ENCODE peak calls at places on chromosomes 3 and 15, in eight cellular contexts. L is brain microvascular endothelial cell, A is neural progenitor cell, E is fibroblast of pulmonary artery, U is body of pancreas, R is HL-60, T is GM12865, K is progenitor cell of endocrine pancreas. H is an unnamed sample.
A peak's percentile ranks its signal among the peaks of the same experiment; 100 is the strongest.

GRCh38 chr3:100781311-100781710 is 72.0 kb downstream of the TFG start:
- DNase-seq in L (no peak), A (no peak), E (no peak), U (no peak), R (no peak), T (no peak), K (no peak), H (no peak)

GRCh38 chr15:70892002-70892911 is at the start of the genes LRRC49 and THAP10:
- DNase-seq in L (peak; percentile 97), A (peak; percentile 94), E (peak; percentile 96), U (peak; percentile 83), R (peak; percentile 62), T (peak; percentile 92), K (peak; percentile 68), H (peak; percentile 51)

GRCh38 chr15:38878026-38878425 is 313.4 kb upstream of the RASGRP1 start:
- DNase-seq in L (no peak), A (no peak), E (no peak), U (no peak), R (no peak), T (no peak), K (no peak), H (no peak)

GRCh38 chr3:104396974-104397669 is 969.6 kb upstream of the ALCAM start:
- DNase-seq in L (no peak), A (no peak), E (peak; percentile 21), U (no peak), R (no peak), T (no peak), K (no peak), H (no peak)

GRCh38 chr15:62899090-62899493 is 143.5 kb upstream of the TPM1 start:
- DNase-seq in L (no peak), A (no peak), E (no peak), U (peak; percentile 60), R (no peak), T (no peak), K (no peak), H (no peak)

GRCh38 chr3:155382396-155383042 is 89.0 kb upstream of the STRIT1 start:
- DNase-seq in L (peak; percentile 72), A (peak; percentile 91), E (peak; percentile 65), U (peak; percentile 77), R (peak; percentile 55), T (peak; percentile 38), K (peak; percentile 74), H (no peak)

GRCh38 chr3:99066863-99067262 is 165.4 kb upstream of the DCBLD2 start:
- DNase-seq in L (no peak), A (no peak), E (no peak), U (no peak), R (no peak), T (no peak), K (no peak), H (no peak)

GRCh38 chr15:24848050-24848449 is 106.7 kb upstream of the SNRPN start:
- DNase-seq in L (peak; percentile 12), A (peak; percentile 75), E (peak; percentile 44), U (peak; percentile 33), R (peak; percentile 14), T (no peak), K (peak; percentile 31), H (no peak)

GRCh38 chr3:42539871-42540714 is 37.6 kb downstream of the VIPR1 start:
- DNase-seq in L (no peak), A (peak; percentile 78), E (peak; percentile 40), U (peak; percentile 87), R (peak; percentile 21), T (peak; percentile 62), K (peak; percentile 73), H (peak; percentile 59)

GRCh38 chr3:1847571-1847970 is 251.1 kb upstream of the CNTN4 start:
- DNase-seq in L (no peak), A (no peak), E (no peak), U (no peak), R (no peak), T (no peak), K (no peak), H (no peak)

GRCh38 chr15:42156266-42156922 is at the start of gene PLA2G4F:
- DNase-seq in L (no peak), A (no peak), E (no peak), U (peak; percentile 84), R (no peak), T (no peak), K (no peak), H (no peak)

GRCh38 chr3:87898971-87899370 is 159.8 kb downstream of the CGGBP1 start:
- DNase-seq in L (no peak), A (no peak), E (no peak), U (no peak), R (no peak), T (no peak), K (no peak), H (no peak)

GRCh38 chr3:87895983-87896382 is 162.8 kb downstream of the CGGBP1 start:
- DNase-seq in L (no peak), A (no peak), E (no peak), U (no peak), R (no peak), T (no peak), K (no peak), H (no peak)

GRCh38 chr3:87901141-87901540 is 157.7 kb downstream of the CGGBP1 start:
- DNase-seq in L (no peak), A (no peak), E (no peak), U (no peak), R (no peak), T (no peak), K (no peak), H (no peak)

DNA sequence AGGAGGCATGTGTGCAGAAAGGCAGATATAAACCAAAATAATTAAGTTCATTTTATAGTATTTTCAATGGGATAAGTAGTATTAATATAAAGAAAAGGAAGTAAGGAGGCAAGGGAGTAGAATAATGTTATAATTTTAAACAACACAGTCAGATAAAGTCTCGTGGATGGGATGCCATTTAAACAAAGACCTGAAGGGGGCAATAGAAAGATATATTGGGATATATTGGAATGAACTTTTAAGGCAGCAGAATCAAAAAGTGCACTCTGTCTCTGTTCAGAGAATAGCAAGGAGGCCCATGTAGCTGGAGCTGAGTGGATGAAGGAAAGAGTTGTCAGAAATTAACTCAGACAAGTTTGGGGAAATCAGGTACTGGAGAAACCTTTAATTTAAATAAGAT is 158.7 kb downstream of the CGGBP1 start:
- DNase-seq in L (no peak), A (peak; percentile 12), E (no peak), U (no peak), R (no peak), T (no peak), K (no peak), H (no peak)
- TF ChIP-seq CTCF in L (peak; percentile 14), A (peak; percentile 44), E (no peak), U (peak; percentile 9), R (no peak), T (peak; percentile 11), K (peak; percentile 26), H (no peak)

GRCh38 chr15:94168250-94168649 is 63.1 kb upstream of the MCTP2 start:
- DNase-seq in L (no peak), A (peak; percentile 11), E (no peak), U (no peak), R (peak; percentile 20), T (no peak), K (no peak), H (no peak)
- TF ChIP-seq CTCF in L (peak; percentile 22), A (peak; percentile 48), E (no peak), U (no peak), R (peak; percentile 43), T (peak; percentile 25), K (peak; percentile 17), H (peak; percentile 47)

DNA sequence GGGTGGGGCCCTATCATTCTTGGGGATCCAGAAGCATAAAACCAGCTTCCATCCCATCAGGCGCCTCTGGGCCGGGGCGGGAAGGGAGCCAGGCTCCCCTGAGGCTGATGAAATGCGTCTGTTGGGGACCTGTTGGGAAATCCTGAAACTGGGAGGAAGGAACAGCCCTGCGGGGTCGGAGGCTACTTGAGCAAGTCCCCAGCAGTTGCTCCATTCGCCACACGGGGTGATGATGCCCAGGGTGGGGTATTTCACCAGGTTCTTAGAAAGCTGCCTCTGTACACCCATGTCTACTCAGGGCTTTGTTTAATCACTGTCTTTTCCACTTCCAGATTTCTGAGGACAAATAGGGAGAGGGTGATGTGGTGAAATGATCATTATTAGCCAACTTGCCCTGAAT is 25.4 kb upstream of the TSEN2 start:
- DNase-seq in L (no peak), A (no peak), E (no peak), U (no peak), R (peak; percentile 94), T (no peak), K (no peak), H (peak; percentile 93)
- TF ChIP-seq CTCF in L (no peak), A (peak; percentile 12), E (no peak), U (no peak), R (peak; percentile 27), T (no peak), K (no peak), H (peak; percentile 61)

GRCh38 chr3:85821130-85821756 is 862.5 kb downstream of the CADM2 start:
- DNase-seq in L (peak; percentile 4), A (peak; percentile 59), E (peak; percentile 1), U (peak; percentile 16), R (peak; percentile 3), T (peak; percentile 26), K (no peak), H (no peak)
- TF ChIP-seq CTCF in L (peak; percentile 82), A (peak; percentile 81), E (peak; percentile 8), U (peak; percentile 43), R (peak; percentile 39), T (peak; percentile 44), K (peak; percentile 79), H (no peak)

DNA sequence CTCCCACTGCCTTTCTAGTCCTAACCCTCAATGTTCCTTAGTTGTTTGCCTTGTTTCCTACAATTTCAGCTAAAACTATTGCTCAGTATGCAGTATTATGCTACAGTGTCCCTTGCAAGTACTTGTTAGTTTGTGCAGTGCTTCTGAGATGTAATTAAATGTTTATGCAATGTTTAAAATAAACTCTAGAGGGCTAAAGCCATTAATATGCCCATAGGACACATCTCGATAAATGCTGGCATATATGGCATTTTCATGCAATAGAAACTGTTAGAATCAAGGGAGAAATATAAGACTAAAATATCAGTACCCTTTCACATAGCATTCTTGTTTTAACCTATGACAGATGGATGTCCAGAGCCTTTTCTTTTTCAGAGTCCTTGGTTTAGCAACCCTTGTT is 59.8 kb upstream of the ACKR4 start:
- DNase-seq in L (no peak), A (no peak), E (no peak), U (no peak), R (no peak), T (no peak), K (no peak), H (no peak)
- TF ChIP-seq CTCF in L (peak; percentile 2), A (no peak), E (no peak), U (no peak), R (no peak), T (no peak), K (no peak), H (no peak)

DNA sequence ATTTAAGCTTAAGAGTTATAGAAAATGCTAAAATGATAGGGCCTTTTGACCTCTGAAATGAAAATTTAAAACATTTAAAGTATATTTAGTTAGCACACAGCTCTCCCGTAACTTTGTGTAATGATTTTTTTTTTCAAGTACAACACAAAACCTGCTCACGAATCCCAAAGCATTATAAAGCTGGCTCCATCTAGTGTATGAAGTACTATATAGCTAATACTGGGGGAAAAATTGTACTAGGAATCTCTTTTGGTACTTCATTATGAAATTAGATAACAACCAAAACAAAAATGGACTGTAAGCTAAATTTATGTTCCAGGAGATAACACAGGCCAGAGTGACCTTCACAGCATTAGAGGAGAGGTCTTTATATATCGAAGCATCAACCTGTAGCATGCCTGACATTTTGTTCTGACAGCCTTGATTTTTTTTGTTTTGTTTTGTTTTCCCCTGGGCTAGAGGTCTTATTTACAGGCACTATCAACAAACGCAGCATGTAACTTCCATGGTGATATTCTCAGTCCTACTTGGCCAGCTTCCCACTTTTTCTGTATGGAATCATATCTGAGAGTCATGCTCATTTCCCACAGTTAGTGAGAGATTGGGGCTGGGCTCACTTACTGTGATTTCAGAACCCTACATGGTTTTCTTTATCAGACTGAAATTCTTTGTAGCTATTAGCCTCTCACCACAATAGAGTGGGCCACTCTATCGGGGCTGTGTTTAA is 116.3 kb downstream of the MITF start:
- DNase-seq in L (peak; percentile 82), A (no peak), E (peak; percentile 41), U (peak; percentile 12), R (no peak), T (no peak), K (no peak), H (no peak)
- TF ChIP-seq CTCF in L (peak; percentile 50), A (peak; percentile 28), E (peak; percentile 54), U (peak; percentile 36), R (no peak), T (no peak), K (peak; percentile 51), H (no peak)

H was measured in CD14-positive monocyte.